ENCODE peak calls at places on chromosome 15, in six cellular contexts. B, U, G, E, P and M are unnamed samples.

GRCh38 chr15:52912172-52912571 is 122.0 kb upstream of the ONECUT1 start:
- DNase-seq in B (no peak), U (no peak), G (no peak), E (no peak), P (no peak), M (no peak)

GRCh38 chr15:65790692-65791334 is 1.3 kb downstream of the DENND4A start:
- DNase-seq in B (peak), U (no peak), G (no peak), E (peak), P (no peak), M (peak)

GRCh38 chr15:75043509-75044257 is 20.3 kb downstream of the PPCDC start:
- DNase-seq in B (peak), U (peak), G (peak), E (peak), P (peak), M (peak)

GRCh38 chr15:66931768-66932633 is 133.4 kb upstream of the SMAD3 start:
- DNase-seq in B (peak), U (no peak), G (peak), E (peak), P (no peak), M (no peak)

GRCh38 chr15:70902105-70902504 is 9.5 kb downstream of the LRRC49 start:
- DNase-seq in B (peak), U (no peak), G (no peak), E (peak), P (no peak), M (peak)

GRCh38 chr15:40594429-40594836 is 384 bp downstream of the KNL1 start:
- DNase-seq in B (peak), U (peak), G (peak), E (no peak), P (peak), M (peak)

GRCh38 chr15:70054366-70054765 is 43.4 kb downstream of the TLE3 start:
- DNase-seq in B (no peak), U (no peak), G (no peak), E (no peak), P (no peak), M (no peak)

GRCh38 chr15:90979582-90979981 is 14.8 kb downstream of the PRC1 start:
- DNase-seq in B (peak), U (no peak), G (no peak), E (no peak), P (no peak), M (no peak)

GRCh38 chr15:95327661-95328060 is 1002.8 kb upstream of the NR2F2 start:
- DNase-seq in B (no peak), U (no peak), G (no peak), E (peak), P (no peak), M (no peak)

GRCh38 chr15:73924258-73924921 is 1.9 kb upstream of the LOXL1 start:
- DNase-seq in B (peak), U (no peak), G (no peak), E (peak), P (no peak), M (peak)

GRCh38 chr15:85150130-85150480 is 168.4 kb downstream of the PDE8A start:
- DNase-seq in B (no peak), U (no peak), G (no peak), E (no peak), P (no peak), M (no peak)
- TF ChIP-seq MYC in B (no peak), U (no peak), G (no peak), E (no peak), P (no peak), M (no peak)

GRCh38 chr15:38795471-38796245 is 231.0 kb upstream of the RASGRP1 start:
- DNase-seq in B (no peak), U (no peak), G (no peak), E (peak), P (no peak), M (no peak)

GRCh38 chr15:38796589-38796988 is 232.0 kb upstream of the RASGRP1 start:
- DNase-seq in B (no peak), U (no peak), G (no peak), E (no peak), P (no peak), M (no peak)

DNA sequence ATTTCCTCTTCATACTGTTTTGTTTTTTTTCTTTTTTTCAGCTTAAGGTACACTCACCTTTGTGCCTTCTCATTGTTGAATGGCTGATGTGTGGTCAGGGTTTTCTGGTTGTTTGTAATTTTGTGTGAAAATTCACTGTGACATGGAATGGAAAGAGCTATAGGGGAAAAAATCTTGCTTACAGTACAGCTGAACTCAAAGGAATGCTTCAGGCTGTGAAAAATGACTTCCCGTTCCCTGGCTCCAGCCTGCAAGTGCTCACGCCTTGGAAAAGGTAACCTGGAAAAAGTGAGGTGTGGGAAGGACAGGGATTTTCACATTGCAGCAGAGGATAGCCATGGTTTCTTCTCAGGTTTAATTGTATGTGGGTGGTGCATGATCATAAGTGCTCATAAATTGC is 228.6 kb upstream of the RASGRP1 start:
- DNase-seq in B (no peak), U (no peak), G (no peak), E (peak), P (no peak), M (no peak)
- TF ChIP-seq MYC in B (no peak), U (no peak), G (no peak), E (no peak), P (no peak), M (no peak)

GRCh38 chr15:47888721-47889120 is 171.4 kb downstream of the SEMA6D start:
- DNase-seq in B (no peak), U (no peak), G (no peak), E (no peak), P (no peak), M (no peak)

GRCh38 chr15:47885921-47886320 is 168.6 kb downstream of the SEMA6D start:
- DNase-seq in B (no peak), U (no peak), G (no peak), E (no peak), P (no peak), M (no peak)

DNA sequence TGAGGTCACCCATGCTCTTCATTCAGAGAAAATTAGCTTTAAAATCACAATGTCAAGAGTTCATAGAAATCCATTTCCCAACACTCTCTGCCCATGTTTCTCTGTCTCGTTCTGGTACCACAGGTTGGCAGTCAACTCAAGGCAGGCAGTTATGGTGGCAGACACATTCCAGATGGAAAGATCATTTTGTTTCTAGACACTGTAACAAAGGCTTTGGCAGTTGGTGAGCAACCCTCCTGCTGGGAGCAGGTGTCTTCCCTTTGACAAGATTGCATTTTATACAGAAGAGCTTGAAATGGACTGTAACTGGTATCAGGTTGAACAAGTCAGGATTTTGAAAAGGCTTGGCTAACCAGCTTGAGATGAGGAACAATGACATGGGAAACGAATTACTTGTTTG is 169.9 kb downstream of the SEMA6D start:
- DNase-seq in B (no peak), U (no peak), G (no peak), E (no peak), P (no peak), M (no peak)
- TF ChIP-seq MYC in B (no peak), U (no peak), G (no peak), E (no peak), P (no peak), M (no peak)

GRCh38 chr15:72847806-72848205 is 64.2 kb upstream of the ADPGK start:
- DNase-seq in B (no peak), U (no peak), G (no peak), E (no peak), P (no peak), M (no peak)
- TF ChIP-seq MYC in B (no peak), U (no peak), G (no peak), E (no peak), P (no peak), M (no peak)

GRCh38 chr15:68431037-68431791 is 749 bp downstream of the ITGA11 start:
- DNase-seq in B (no peak), U (no peak), G (no peak), E (no peak), P (no peak), M (no peak)
- TF ChIP-seq MYC in B (no peak), U (no peak), G (no peak), E (no peak), P (no peak), M (no peak)

DNA sequence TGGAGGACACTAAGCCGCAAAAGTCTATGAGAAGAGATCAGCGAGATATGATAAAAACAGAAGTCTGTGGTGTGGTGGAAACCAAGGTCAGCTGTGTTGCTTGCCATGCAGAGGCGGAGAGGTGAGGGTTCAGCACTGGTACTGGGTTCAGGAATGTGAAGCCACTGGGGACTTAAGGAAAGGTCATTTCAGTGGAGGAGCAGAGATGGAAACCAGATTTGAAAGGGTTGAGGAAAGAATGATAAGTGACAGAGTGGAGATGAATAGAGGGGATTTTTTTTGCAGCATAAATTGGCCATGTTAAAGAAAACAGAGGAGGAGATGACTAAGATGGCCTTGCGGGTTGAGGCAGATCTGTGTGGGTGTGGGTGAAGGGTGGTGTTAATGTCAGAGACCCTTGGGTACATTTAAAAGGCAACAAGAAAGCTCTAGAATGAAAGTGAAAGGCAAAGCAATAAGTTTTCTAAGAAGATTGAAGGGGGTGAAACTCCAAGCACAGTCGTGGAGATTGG is 265.5 kb downstream of the ADAMTSL3 start:
- DNase-seq in B (no peak), U (no peak), G (no peak), E (no peak), P (peak), M (no peak)
- TF ChIP-seq MYC in B (no peak), U (no peak), G (no peak), E (no peak), P (no peak), M (no peak)

GRCh38 chr15:63323798-63324651 is 46.6 kb downstream of the APH1B start:
- DNase-seq in B (no peak), U (no peak), G (peak), E (no peak), P (no peak), M (no peak)
- TF ChIP-seq MYC in B (no peak), U (no peak), G (no peak), E (no peak), P (no peak), M (no peak)